ENCODE peak calls at places on chromosomes 4 and X, in six cellular contexts. F is NT2/D1, Q is K562, R is GM12878, H is H1, N is HepG2. K is an unnamed sample.

GRCh38 chr4:76055421-76055820 is 19.1 kb upstream of the ART3 start:
- DNase-seq in Q (no peak), F (no peak), H (no peak), R (no peak), N (no peak), K (no peak)

GRCh38 chr4:33054656-33055055 is 2334.5 kb downstream of the PCDH7 start:
- DNase-seq in F (no peak), R (no peak), Q (no peak), H (no peak), N (no peak), K (no peak)

GRCh38 chrX:1421433-1422134 is 29.7 kb upstream of the SLC25A6 start:
- DNase-seq in N (no peak), Q (no peak), R (no peak), F (no peak), H (no peak), K (no peak)

GRCh38 chrX:20521245-20521644 is 254.5 kb upstream of the RPS6KA3 start:
- DNase-seq in F (no peak), N (no peak), R (no peak), Q (no peak), H (no peak), K (no peak)

GRCh38 chr4:113684534-113685091 is 76.9 kb downstream of the CAMK2D start:
- DNase-seq in Q (no peak), F (no peak), R (no peak), H (no peak), N (peak; percentile 85), K (no peak)

GRCh38 chr4:101439926-101440325 is 92.6 kb upstream of the PPP3CA start:
- DNase-seq in F (no peak), H (no peak), R (no peak), Q (no peak), N (no peak), K (no peak)

GRCh38 chrX:53093748-53094583 is at the start of gene KANTR:
- DNase-seq in N (peak; percentile 94), H (peak; percentile 62), F (peak; percentile 91), Q (peak; percentile 94), R (peak; percentile 73), K (peak; percentile 90)

GRCh38 chrX:48493890-48494364 is 14.9 kb upstream of the PORCN start:
- DNase-seq in F (no peak), R (no peak), Q (peak; percentile 41), H (no peak), N (peak; percentile 55), K (peak; percentile 38)

GRCh38 chr4:186168750-186169149 is 22.6 kb upstream of the CYP4V2 start:
- DNase-seq in H (no peak), R (no peak), F (no peak), N (no peak), Q (no peak), K (no peak)

GRCh38 chrX:128021566-128021965 is 30.6 kb downstream of the ACTRT1 start:
- DNase-seq in N (no peak), F (no peak), H (no peak), R (no peak), Q (no peak), K (no peak)

GRCh38 chr4:13642163-13642562 is 14.6 kb upstream of the BOD1L1 start:
- DNase-seq in R (no peak), H (no peak), N (no peak), F (no peak), Q (no peak), K (no peak)

GRCh38 chr4:102196221-102196620 is 149.1 kb downstream of the SLC39A8 start:
- DNase-seq in R (no peak), H (no peak), N (no peak), F (no peak), Q (no peak), K (no peak)

GRCh38 chr4:31069151-31069550 is 349.0 kb downstream of the PCDH7 start:
- DNase-seq in H (no peak), N (no peak), Q (no peak), F (no peak), R (no peak), K (no peak)
- TF ChIP-seq ZNF274 in H (no peak), N (no peak), Q (no peak), F (no peak), R (no peak), K (no peak)

GRCh38 chrX:107675365-107675654 is 47.0 kb downstream of the PRPS1 start:
- DNase-seq in R (no peak), N (no peak), H (no peak), F (no peak), Q (no peak), K (no peak)
- TF ChIP-seq ZNF274 in R (no peak), N (no peak), H (no peak), F (no peak), Q (no peak), K (no peak)

GRCh38 chrX:152907084-152907651 is 9.3 kb downstream of the ZNF185 start:
- DNase-seq in Q (peak; percentile 41), F (no peak), H (no peak), R (no peak), N (no peak), K (no peak)
- TF ChIP-seq ZNF274 in Q (no peak), F (no peak), H (no peak), R (no peak), N (no peak), K (no peak)

DNA sequence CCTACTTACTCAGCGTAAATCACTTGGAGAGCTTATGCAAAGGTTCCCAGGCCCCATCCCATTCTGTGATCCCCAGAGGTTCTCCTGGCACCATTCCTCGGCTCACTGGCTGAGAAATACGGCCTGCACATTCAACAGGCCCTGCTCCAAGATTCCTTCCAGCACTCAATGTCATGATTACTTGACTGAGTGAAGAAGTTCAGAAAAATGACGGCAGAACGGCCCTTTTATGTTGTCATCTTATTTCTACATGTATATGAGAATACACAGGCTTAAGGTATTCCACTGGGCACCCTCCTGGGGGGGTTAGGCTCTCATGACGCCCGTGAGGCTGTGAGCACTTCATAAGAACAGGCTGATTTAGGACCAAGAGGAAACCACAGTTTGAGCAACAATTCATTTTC is 190.6 kb downstream of the NSUN7 start:
- DNase-seq in F (no peak), R (no peak), Q (no peak), N (no peak), H (no peak), K (no peak)
- TF ChIP-seq ZNF274 in F (no peak), R (no peak), Q (no peak), N (no peak), H (no peak), K (no peak)

DNA sequence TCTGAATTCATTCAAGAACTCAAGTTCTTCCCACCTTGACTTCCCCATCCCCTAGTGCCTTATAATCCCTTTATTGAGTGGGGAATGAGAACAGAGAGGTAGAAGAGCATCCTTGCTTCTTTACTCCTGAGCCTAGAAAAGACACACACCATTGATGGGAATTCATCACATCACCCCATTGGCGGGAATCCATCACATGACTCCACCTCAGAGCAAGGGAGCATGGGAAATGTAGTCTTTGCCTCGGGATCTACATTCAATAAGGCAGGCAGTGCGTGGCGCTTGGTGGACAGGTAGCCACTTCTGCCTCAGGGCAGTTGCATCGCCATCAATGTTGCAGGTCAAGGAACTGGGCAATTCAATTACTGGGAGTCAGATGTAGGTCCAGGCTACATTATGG is 50.7 kb downstream of the MXRA5 start:
- DNase-seq in H (no peak), Q (peak; percentile 59), R (no peak), N (no peak), F (peak; percentile 42), K (peak; percentile 54)
- TF ChIP-seq ZNF274 in H (no peak), Q (no peak), R (no peak), N (no peak), F (no peak), K (no peak)

DNA sequence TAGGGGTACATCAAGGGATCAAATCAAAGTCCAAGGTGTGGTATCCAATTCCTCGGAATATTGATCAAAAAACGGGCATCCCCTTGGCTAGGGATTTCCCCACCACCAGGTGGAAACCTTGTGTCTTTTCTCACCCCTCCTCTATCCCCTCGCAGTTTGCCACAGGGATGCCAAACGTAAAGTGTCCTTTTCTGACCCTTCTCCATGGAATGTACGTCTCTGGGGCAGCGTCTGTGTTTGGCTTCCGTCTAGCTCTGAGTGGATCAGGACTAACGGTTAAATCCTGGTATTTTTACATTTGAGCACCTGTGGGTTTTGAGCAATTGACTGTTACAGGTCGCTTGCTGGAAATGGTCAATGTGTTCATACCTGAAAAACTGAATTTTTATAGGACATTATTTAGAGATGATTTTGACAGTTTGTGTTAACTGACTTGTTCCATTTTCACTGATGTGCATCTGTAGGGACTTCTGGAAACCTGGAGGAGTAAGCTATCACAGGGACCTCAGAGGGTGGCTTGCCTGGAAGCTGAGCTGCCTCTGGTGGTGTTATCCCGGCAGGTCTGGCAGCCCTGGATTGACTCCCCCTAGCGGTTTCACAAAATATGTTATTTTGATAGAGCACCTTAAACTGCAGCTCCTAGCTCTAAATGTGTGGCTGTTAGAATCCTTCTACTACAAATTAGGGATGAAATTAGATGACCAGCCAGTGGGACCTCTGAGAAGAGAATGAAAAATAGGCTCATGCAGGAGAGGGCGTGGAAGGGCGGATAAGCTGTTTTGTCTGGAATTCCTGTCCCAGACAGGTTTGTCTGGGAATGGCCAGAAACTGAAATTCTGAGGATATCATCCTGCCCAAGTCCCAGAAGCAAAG is 8.8 kb upstream of the MGST2 start:
- DNase-seq in Q (peak; percentile 75), F (peak; percentile 46), H (no peak), R (no peak), N (peak; percentile 76), K (peak; percentile 74)
- TF ChIP-seq ZNF274 in Q (no peak), F (no peak), H (no peak), R (no peak), N (no peak), K (no peak)

DNA sequence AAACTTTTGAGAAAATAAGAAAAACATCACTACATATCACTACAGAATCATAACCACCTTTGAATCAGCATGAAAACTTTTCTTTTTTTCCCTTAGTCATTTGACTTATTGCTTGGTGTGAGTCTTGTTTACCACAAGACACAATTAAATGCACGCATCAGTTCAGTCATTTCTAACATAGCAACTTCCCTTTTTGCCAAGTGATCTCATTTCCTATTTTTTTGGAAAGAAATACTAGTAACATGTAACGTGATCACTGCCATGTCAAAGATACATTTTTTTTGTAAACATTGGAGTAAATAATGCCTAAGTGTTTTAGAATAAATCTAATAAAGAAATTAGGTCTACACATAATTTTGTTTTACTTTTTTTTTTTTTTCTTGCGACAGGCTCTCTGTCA is 5.1 kb upstream of the CXCL8 start:
- DNase-seq in R (peak; percentile 79), Q (peak; percentile 24), H (no peak), N (no peak), F (no peak), K (no peak)
- TF ChIP-seq ZNF274 in R (no peak), Q (no peak), H (no peak), N (no peak), F (no peak), K (no peak)

GRCh38 chr4:47313396-47313795 is 150.1 kb downstream of the COMMD8 start:
- DNase-seq in Q (no peak), N (no peak), R (no peak), F (no peak), H (no peak), K (no peak)
- TF ChIP-seq ZNF274 in Q (no peak), N (no peak), R (no peak), F (no peak), H (no peak), K (no peak)

GRCh38 chr4:141102367-141102766 is 30.9 kb downstream of the RNF150 start:
- DNase-seq in N (no peak), H (no peak), Q (no peak), F (no peak), R (no peak), K (no peak)
- TF ChIP-seq ZNF274 in N (no peak), H (no peak), Q (no peak), F (no peak), R (no peak), K (no peak)

GRCh38 chr4:160202802-160203201 is 1099.9 kb downstream of the RAPGEF2 start:
- DNase-seq in F (no peak), N (no peak), H (no peak), R (no peak), Q (no peak), K (no peak)
- TF ChIP-seq ZNF274 in F (no peak), N (no peak), H (no peak), R (no peak), Q (no peak), K (no peak)

K was measured in HCT116.